ENCODE peak calls at places on chromosomes 12 and 14, in six cellular contexts. One of them, this sample, is unnamed.

GRCh38 chr14:64725360-64725815 is 21.2 kb downstream of the PLEKHG3 start:
- DNase-seq in K562: no peak
- DNase-seq in HepG2: no peak
- DNase-seq in upper lobe of left lung: no peak
- DNase-seq in stomach: no peak
- DNase-seq in GM23338: no peak
- DNase-seq in this sample: no peak

GRCh38 chr14:68781161-68782021 is 11.5 kb downstream of the ZFP36L1 start:
- DNase-seq in K562: peak
- DNase-seq in HepG2: no peak
- DNase-seq in upper lobe of left lung: peak
- DNase-seq in stomach: peak
- DNase-seq in GM23338: no peak
- DNase-seq in this sample: no peak

GRCh38 chr14:95294834-95295599 is 24.7 kb downstream of the CLMN start:
- DNase-seq in K562: no peak
- DNase-seq in HepG2: peak
- DNase-seq in upper lobe of left lung: no peak
- DNase-seq in stomach: peak
- DNase-seq in GM23338: no peak
- DNase-seq in this sample: no peak

GRCh38 chr14:41607966-41608663 is 1.4 kb downstream of the LRFN5 start:
- DNase-seq in K562: no peak
- DNase-seq in HepG2: no peak
- DNase-seq in upper lobe of left lung: no peak
- DNase-seq in stomach: no peak
- DNase-seq in GM23338: peak
- DNase-seq in this sample: no peak

GRCh38 chr12:109600481-109600880 is 26.9 kb downstream of the MVK start:
- DNase-seq in K562: no peak
- DNase-seq in HepG2: no peak
- DNase-seq in upper lobe of left lung: no peak
- DNase-seq in stomach: no peak
- DNase-seq in GM23338: no peak
- DNase-seq in this sample: no peak

GRCh38 chr12:71439613-71440392 is at the start of gene LGR5:
- DNase-seq in K562: no peak
- DNase-seq in HepG2: peak
- DNase-seq in upper lobe of left lung: no peak
- DNase-seq in stomach: no peak
- DNase-seq in GM23338: peak
- DNase-seq in this sample: peak

GRCh38 chr14:31320922-31321779 is 99.2 kb downstream of the HEATR5A start:
- DNase-seq in K562: no peak
- DNase-seq in HepG2: no peak
- DNase-seq in upper lobe of left lung: no peak
- DNase-seq in stomach: no peak
- DNase-seq in GM23338: no peak
- DNase-seq in this sample: no peak

GRCh38 chr12:3117628-3118027 is 40.4 kb downstream of the TSPAN9 start:
- DNase-seq in K562: no peak
- DNase-seq in HepG2: no peak
- DNase-seq in upper lobe of left lung: no peak
- DNase-seq in stomach: no peak
- DNase-seq in GM23338: no peak
- DNase-seq in this sample: no peak

GRCh38 chr14:69501362-69501964 is 16.9 kb downstream of the PLEKHD1 start:
- DNase-seq in K562: no peak
- DNase-seq in HepG2: no peak
- DNase-seq in upper lobe of left lung: peak
- DNase-seq in stomach: no peak
- DNase-seq in GM23338: no peak
- DNase-seq in this sample: no peak

GRCh38 chr12:95385246-95385645 is 88.7 kb upstream of the METAP2 start:
- DNase-seq in K562: no peak
- DNase-seq in HepG2: no peak
- DNase-seq in upper lobe of left lung: no peak
- DNase-seq in stomach: no peak
- DNase-seq in GM23338: peak
- DNase-seq in this sample: no peak

GRCh38 chr12:40573024-40573423 is 119.2 kb upstream of the CNTN1 start:
- DNase-seq in K562: no peak
- DNase-seq in HepG2: no peak
- DNase-seq in upper lobe of left lung: no peak
- DNase-seq in stomach: no peak
- DNase-seq in GM23338: no peak
- DNase-seq in this sample: no peak

GRCh38 chr12:1878695-1879094 is 39.8 kb downstream of the CACNA2D4 start:
- DNase-seq in K562: no peak
- DNase-seq in HepG2: no peak
- DNase-seq in upper lobe of left lung: no peak
- DNase-seq in stomach: no peak
- DNase-seq in GM23338: no peak
- DNase-seq in this sample: no peak

GRCh38 chr14:100532154-100532915 is 54.9 kb downstream of the BEGAIN start:
- DNase-seq in K562: no peak
- DNase-seq in HepG2: no peak
- DNase-seq in upper lobe of left lung: peak
- DNase-seq in stomach: peak
- DNase-seq in GM23338: no peak
- DNase-seq in this sample: peak

GRCh38 chr12:124480469-124481256 is 86.7 kb downstream of the NCOR2 start:
- DNase-seq in K562: no peak
- DNase-seq in HepG2: peak
- DNase-seq in upper lobe of left lung: no peak
- DNase-seq in stomach: peak
- DNase-seq in GM23338: no peak
- DNase-seq in this sample: no peak

GRCh38 chr12:111953455-111953854 is 59.5 kb downstream of the TMEM116 start:
- DNase-seq in K562: no peak
- DNase-seq in HepG2: peak
- DNase-seq in upper lobe of left lung: peak
- DNase-seq in stomach: no peak
- DNase-seq in GM23338: no peak
- DNase-seq in this sample: no peak

GRCh38 chr14:37584211-37585100 is 10.6 kb downstream of the FOXA1 start:
- DNase-seq in K562: no peak
- DNase-seq in HepG2: no peak
- DNase-seq in upper lobe of left lung: no peak
- DNase-seq in stomach: peak
- DNase-seq in GM23338: peak
- DNase-seq in this sample: no peak

GRCh38 chr12:19884081-19884480 is 444.8 kb downstream of the AEBP2 start:
- DNase-seq in K562: no peak
- DNase-seq in HepG2: no peak
- DNase-seq in upper lobe of left lung: no peak
- DNase-seq in stomach: no peak
- DNase-seq in GM23338: no peak
- DNase-seq in this sample: no peak

GRCh38 chr14:72450473-72451044 is 443.3 kb downstream of the DPF3 start:
- DNase-seq in K562: no peak
- DNase-seq in HepG2: no peak
- DNase-seq in upper lobe of left lung: no peak
- DNase-seq in stomach: no peak
- DNase-seq in GM23338: no peak
- DNase-seq in this sample: no peak
- TF ChIP-seq POLR2AphosphoS5 in K562: no peak
- TF ChIP-seq POLR2AphosphoS5 in HepG2: no peak
- TF ChIP-seq POLR2AphosphoS5 in upper lobe of left lung: no peak
- TF ChIP-seq POLR2AphosphoS5 in stomach: no peak
- TF ChIP-seq POLR2AphosphoS5 in GM23338: no peak
- TF ChIP-seq POLR2AphosphoS5 in this sample: no peak

DNA sequence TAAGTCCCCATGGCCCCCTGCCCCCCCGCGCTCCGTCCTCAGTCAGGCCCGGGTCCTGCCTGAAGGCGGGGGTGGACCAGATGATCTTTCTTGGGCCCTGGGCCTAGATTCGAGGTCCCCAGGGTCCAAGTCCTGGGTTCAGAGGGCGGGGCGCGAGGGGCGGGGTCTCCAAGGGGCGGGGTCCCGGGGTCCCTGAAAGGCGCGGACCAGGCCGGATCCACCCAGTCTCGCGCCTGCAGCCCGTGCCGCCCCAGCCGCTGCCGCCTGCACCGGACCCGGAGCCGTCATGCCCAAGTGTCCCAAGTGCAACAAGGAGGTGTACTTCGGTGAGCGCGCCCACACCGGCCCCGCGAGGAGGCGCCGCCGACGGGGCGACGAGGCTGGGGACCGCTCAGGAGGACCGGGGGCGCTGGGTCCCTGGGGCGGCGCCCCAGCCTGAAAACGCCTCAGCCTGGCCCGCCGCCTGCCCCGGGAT is 325 bp downstream of the CRIP1 start:
- DNase-seq in K562: no peak
- DNase-seq in HepG2: no peak
- DNase-seq in upper lobe of left lung: no peak
- DNase-seq in stomach: no peak
- DNase-seq in GM23338: peak
- DNase-seq in this sample: no peak
- TF ChIP-seq POLR2AphosphoS5 in K562: no peak
- TF ChIP-seq POLR2AphosphoS5 in HepG2: peak
- TF ChIP-seq POLR2AphosphoS5 in upper lobe of left lung: no peak
- TF ChIP-seq POLR2AphosphoS5 in stomach: no peak
- TF ChIP-seq POLR2AphosphoS5 in GM23338: no peak
- TF ChIP-seq POLR2AphosphoS5 in this sample: peak

GRCh38 chr14:91114079-91115065 is 499 bp downstream of the DGLUCY start:
- DNase-seq in K562: peak
- DNase-seq in HepG2: peak
- DNase-seq in upper lobe of left lung: peak
- DNase-seq in stomach: peak
- DNase-seq in GM23338: peak
- DNase-seq in this sample: peak
- TF ChIP-seq POLR2AphosphoS5 in K562: no peak
- TF ChIP-seq POLR2AphosphoS5 in HepG2: peak
- TF ChIP-seq POLR2AphosphoS5 in upper lobe of left lung: peak
- TF ChIP-seq POLR2AphosphoS5 in stomach: peak
- TF ChIP-seq POLR2AphosphoS5 in GM23338: peak
- TF ChIP-seq POLR2AphosphoS5 in this sample: no peak

GRCh38 chr14:67172520-67172919 is 16.7 kb upstream of the GARIN2 start:
- DNase-seq in K562: no peak
- DNase-seq in HepG2: no peak
- DNase-seq in upper lobe of left lung: no peak
- DNase-seq in stomach: no peak
- DNase-seq in GM23338: no peak
- DNase-seq in this sample: no peak

GRCh38 chr14:67170706-67171105 is 18.5 kb upstream of the GARIN2 start:
- DNase-seq in K562: no peak
- DNase-seq in HepG2: no peak
- DNase-seq in upper lobe of left lung: no peak
- DNase-seq in stomach: no peak
- DNase-seq in GM23338: no peak
- DNase-seq in this sample: no peak

GRCh38 chr14:67173719-67174118 is 15.5 kb upstream of the GARIN2 start:
- DNase-seq in K562: no peak
- DNase-seq in HepG2: no peak
- DNase-seq in upper lobe of left lung: no peak
- DNase-seq in stomach: no peak
- DNase-seq in GM23338: no peak
- DNase-seq in this sample: no peak

GRCh38 chr14:67168110-67168441 is 21.2 kb upstream of the GARIN2 start:
- DNase-seq in K562: no peak
- DNase-seq in HepG2: no peak
- DNase-seq in upper lobe of left lung: no peak
- DNase-seq in stomach: no peak
- DNase-seq in GM23338: no peak
- DNase-seq in this sample: no peak

GRCh38 chr14:67172056-67172455 is 17.2 kb upstream of the GARIN2 start:
- DNase-seq in K562: no peak
- DNase-seq in HepG2: no peak
- DNase-seq in upper lobe of left lung: no peak
- DNase-seq in stomach: no peak
- DNase-seq in GM23338: no peak
- DNase-seq in this sample: no peak
- TF ChIP-seq POLR2AphosphoS5 in K562: no peak
- TF ChIP-seq POLR2AphosphoS5 in HepG2: no peak
- TF ChIP-seq POLR2AphosphoS5 in upper lobe of left lung: no peak
- TF ChIP-seq POLR2AphosphoS5 in stomach: no peak
- TF ChIP-seq POLR2AphosphoS5 in GM23338: no peak
- TF ChIP-seq POLR2AphosphoS5 in this sample: no peak

This sample was measured in suprapubic skin.